ENCODE peak calls at places on chromosomes 3 and 15, in nine cellular contexts. T, K, Y, J, V, E, I, P and L are unnamed samples.

GRCh38 chr15:42603978-42604377 is 28.6 kb downstream of the STARD9 start:
- DNase-seq in T (no peak), K (no peak), Y (no peak), J (no peak), V (no peak), E (no peak), I (no peak), P (no peak), L (no peak)

GRCh38 chr15:99729920-99730319 is 3.3 kb downstream of the LYSMD4 start:
- DNase-seq in T (no peak), K (peak; percentile 54), Y (no peak), J (no peak), V (no peak), E (no peak), I (peak; percentile 51), P (no peak), L (no peak)

GRCh38 chr3:47658444-47658843 is 79.8 kb upstream of the CSPG5 start:
- DNase-seq in T (no peak), K (no peak), Y (no peak), J (no peak), V (no peak), E (no peak), I (no peak), P (no peak), L (no peak)

GRCh38 chr15:70796516-70797310 is 33.4 kb upstream of the UACA start:
- DNase-seq in T (no peak), K (no peak), Y (no peak), J (no peak), V (no peak), E (no peak), I (no peak), P (no peak), L (no peak)

GRCh38 chr3:32383136-32383711 is 8.4 kb upstream of the CMTM7 start:
- DNase-seq in T (no peak), K (no peak), Y (no peak), J (no peak), V (no peak), E (no peak), I (peak; percentile 33), P (no peak), L (no peak)

GRCh38 chr15:80709542-80709941 is 14.4 kb downstream of the ABHD17C start:
- DNase-seq in T (no peak), K (no peak), Y (no peak), J (no peak), V (no peak), E (no peak), I (no peak), P (no peak), L (no peak)

GRCh38 chr3:124812291-124813265 is 74.6 kb downstream of the ITGB5 start:
- DNase-seq in T (no peak), K (no peak), Y (no peak), J (no peak), V (no peak), E (peak; percentile 89), I (no peak), P (no peak), L (peak; percentile 71)

GRCh38 chr3:144549161-144549560 is 577.5 kb downstream of the DIPK2A start:
- DNase-seq in T (no peak), K (peak; percentile 58), Y (no peak), J (no peak), V (no peak), E (no peak), I (no peak), P (no peak), L (no peak)

GRCh38 chr3:53056442-53056841 is 10.6 kb upstream of the SFMBT1 start:
- DNase-seq in T (no peak), K (no peak), Y (no peak), J (no peak), V (no peak), E (no peak), I (peak; percentile 23), P (no peak), L (no peak)

GRCh38 chr3:39067286-39067685 is 15.5 kb downstream of the WDR48 start:
- DNase-seq in T (no peak), K (no peak), Y (no peak), J (no peak), V (no peak), E (no peak), I (no peak), P (no peak), L (no peak)

GRCh38 chr3:65712156-65712555 is 326.6 kb downstream of the MAGI1 start:
- DNase-seq in T (no peak), K (no peak), Y (no peak), J (no peak), V (no peak), E (no peak), I (no peak), P (no peak), L (no peak)

GRCh38 chr3:13623101-13623654 is 74.3 kb downstream of the FBLN2 start:
- DNase-seq in T (no peak), K (peak; percentile 14), Y (no peak), J (no peak), V (no peak), E (no peak), I (no peak), P (no peak), L (no peak)

GRCh38 chr3:62727576-62727975 is 147.6 kb downstream of the CADPS start:
- DNase-seq in T (no peak), K (peak; percentile 38), Y (no peak), J (no peak), V (no peak), E (no peak), I (no peak), P (no peak), L (no peak)

GRCh38 chr15:92670625-92671024 is 15.1 kb upstream of the FAM174B start:
- DNase-seq in T (no peak), K (no peak), Y (no peak), J (no peak), V (no peak), E (no peak), I (no peak), P (no peak), L (no peak)

GRCh38 chr15:37038036-37038715 is 62.2 kb downstream of the MEIS2 start:
- DNase-seq in T (no peak), K (no peak), Y (no peak), J (no peak), V (no peak), E (no peak), I (no peak), P (no peak), L (no peak)

GRCh38 chr3:49411550-49411967 is 217 bp downstream of the RHOA start:
- DNase-seq in T (peak; percentile 13), K (peak; percentile 86), Y (peak; percentile 28), J (peak; percentile 49), V (no peak), E (no peak), I (peak; percentile 55), P (peak; percentile 56), L (no peak)

GRCh38 chr3:58421004-58421403 is 12.6 kb downstream of the PDHB start:
- DNase-seq in T (no peak), K (no peak), Y (no peak), J (no peak), V (no peak), E (no peak), I (no peak), P (no peak), L (no peak)

GRCh38 chr3:65939184-65939583 is 99.5 kb downstream of the MAGI1 start:
- DNase-seq in T (no peak), K (no peak), Y (no peak), J (no peak), V (no peak), E (no peak), I (no peak), P (no peak), L (no peak)

GRCh38 chr3:4350789-4351163 is 47.6 kb downstream of the SETMAR start:
- DNase-seq in T (peak; percentile 8), K (peak; percentile 67), Y (no peak), J (peak; percentile 49), V (no peak), E (peak; percentile 13), I (peak; percentile 19), P (no peak), L (peak; percentile 12)

GRCh38 chr15:41899854-41900442 is 6.1 kb upstream of the SPTBN5 start:
- DNase-seq in T (no peak), K (no peak), Y (no peak), J (no peak), V (no peak), E (no peak), I (no peak), P (no peak), L (no peak)

GRCh38 chr15:78997981-78998499 is 53.2 kb upstream of the CTSH start:
- DNase-seq in T (no peak), K (no peak), Y (no peak), J (no peak), V (no peak), E (no peak), I (no peak), P (no peak), L (no peak)

GRCh38 chr15:77634266-77634962 is 1.7 kb upstream of the LINGO1 start:
- DNase-seq in T (no peak), K (peak; percentile 91), Y (peak; percentile 24), J (peak; percentile 52), V (peak; percentile 44), E (no peak), I (peak; percentile 88), P (peak; percentile 49), L (peak; percentile 19)

GRCh38 chr3:124636101-124636862 is 94.0 kb upstream of the UMPS start:
- DNase-seq in T (no peak), K (no peak), Y (no peak), J (no peak), V (no peak), E (no peak), I (no peak), P (no peak), L (no peak)

GRCh38 chr15:70629735-70630273 is 133.6 kb downstream of the UACA start:
- DNase-seq in T (no peak), K (no peak), Y (no peak), J (no peak), V (no peak), E (no peak), I (no peak), P (no peak), L (no peak)

GRCh38 chr15:67915374-67916050 is 75.7 kb upstream of the RNU6-1 start:
- DNase-seq in T (no peak), K (peak; percentile 21), Y (no peak), J (no peak), V (no peak), E (no peak), I (no peak), P (no peak), L (no peak)

GRCh38 chr3:32276279-32276841 is 37.9 kb downstream of the CMTM8 start:
- DNase-seq in T (no peak), K (no peak), Y (no peak), J (no peak), V (no peak), E (peak; percentile 7), I (no peak), P (no peak), L (no peak)

GRCh38 chr3:100268156-100268555 is 7.4 kb downstream of the TBC1D23 start:
- DNase-seq in T (no peak), K (no peak), Y (no peak), J (no peak), V (no peak), E (no peak), I (no peak), P (no peak), L (no peak)

GRCh38 chr3:23004971-23005370 is 198.2 kb upstream of the UBE2E2 start:
- DNase-seq in T (no peak), K (no peak), Y (no peak), J (no peak), V (no peak), E (peak; percentile 93), I (no peak), P (no peak), L (peak; percentile 81)

GRCh38 chr3:165462616-165463334 is 266.6 kb upstream of the SLITRK3 start:
- DNase-seq in T (no peak), K (no peak), Y (no peak), J (no peak), V (no peak), E (no peak), I (no peak), P (no peak), L (no peak)

GRCh38 chr15:72861511-72861910 is 78.0 kb upstream of the ADPGK start:
- DNase-seq in T (no peak), K (no peak), Y (no peak), J (no peak), V (no peak), E (no peak), I (no peak), P (no peak), L (no peak)

GRCh38 chr15:68819451-68820204 is 1.1 kb downstream of the ANP32A start:
- DNase-seq in T (peak; percentile 7), K (peak; percentile 70), Y (peak; percentile 38), J (peak; percentile 46), V (peak; percentile 49), E (no peak), I (peak; percentile 25), P (peak; percentile 51), L (no peak)